ENCODE peak calls at places on chromosomes 2 and 18, in ten cellular contexts. M is HFFc6; Y is GM23248; X is GM19239; K is A673; U is testis; W is stimulated activated naive CD8-positive, alpha-beta T cell treated with anti-CD3 and anti-CD28 coated beads, Interleukin-15, amount 100 ng/mL, for 72 hours; P is activated CD4-positive, alpha-beta memory T cell treated with anti-CD3 and anti-CD28 coated beads, Interleukin-2, amount 10 ng/mL, durations not matched to agents 7 days and 5 days; N is thoracic aorta; R is stimulated activated CD4-positive, alpha-beta T cell treated with anti-CD3 and anti-CD28 coated beads, Interleukin-2, amount 100 ng/mL, for 48 hours. V is an unnamed sample.

GRCh38 chr18:9827856-9828793 is 57.6 kb upstream of the TXNDC2 start:
- DNase-seq in M (peak), Y (peak), X (no peak), K (peak), U (peak), W (no peak), P (no peak), N (no peak), R (no peak), V (peak)

GRCh38 chr2:44952806-44953685 is 11.5 kb downstream of the SIX3 start:
- DNase-seq in M (no peak), Y (peak), X (no peak), K (no peak), U (no peak), W (no peak), P (no peak), N (no peak), R (no peak), V (no peak)

GRCh38 chr2:196206804-196207203 is 35.4 kb upstream of the STK17B start:
- DNase-seq in M (no peak), Y (no peak), X (no peak), K (no peak), U (no peak), W (no peak), P (no peak), N (no peak), R (no peak), V (no peak)

GRCh38 chr18:62324917-62325805 is at the start of gene TNFRSF11A:
- DNase-seq in M (no peak), Y (peak), X (peak), K (peak), U (peak), W (peak), P (peak), N (no peak), R (peak), V (no peak)

GRCh38 chr2:214011676-214012075 is 399.2 kb upstream of the VWC2L start:
- DNase-seq in M (no peak), Y (no peak), X (no peak), K (no peak), U (no peak), W (no peak), P (no peak), N (no peak), R (no peak), V (no peak)

GRCh38 chr2:213274143-213274542 is 10.1 kb upstream of the SPAG16 start:
- DNase-seq in M (no peak), Y (no peak), X (no peak), K (no peak), U (no peak), W (no peak), P (no peak), N (no peak), R (no peak), V (no peak)

GRCh38 chr2:239640676-239641580 is 240.1 kb upstream of the HDAC4 start:
- DNase-seq in M (no peak), Y (no peak), X (no peak), K (no peak), U (no peak), W (no peak), P (no peak), N (no peak), R (no peak), V (no peak)

GRCh38 chr2:149152597-149152996 is 114.1 kb downstream of the LYPD6B start:
- DNase-seq in M (no peak), Y (no peak), X (no peak), K (peak), U (no peak), W (no peak), P (no peak), N (no peak), R (no peak), V (no peak)

GRCh38 chr2:205216580-205216979 is 465.7 kb upstream of the NRP2 start:
- DNase-seq in M (no peak), Y (no peak), X (no peak), K (no peak), U (no peak), W (no peak), P (no peak), N (no peak), R (no peak), V (no peak)

GRCh38 chr2:65722028-65722427 is 289.6 kb upstream of the SPRED2 start:
- DNase-seq in M (peak), Y (peak), X (no peak), K (peak), U (peak), W (no peak), P (no peak), N (no peak), R (no peak), V (no peak)

GRCh38 chr2:217052856-217053577 is 193.2 kb upstream of the TNP1 start:
- DNase-seq in M (no peak), Y (no peak), X (no peak), K (no peak), U (no peak), W (no peak), P (no peak), N (no peak), R (no peak), V (no peak)

GRCh38 chr2:20661981-20662937 is 4.7 kb upstream of the GDF7 start:
- DNase-seq in M (no peak), Y (no peak), X (no peak), K (no peak), U (no peak), W (no peak), P (no peak), N (no peak), R (no peak), V (no peak)

GRCh38 chr2:18701981-18702380 is 112.6 kb upstream of the NT5C1B start:
- DNase-seq in M (peak), Y (peak), X (no peak), K (no peak), U (no peak), W (no peak), P (no peak), N (no peak), R (no peak), V (peak)

GRCh38 chr2:111673526-111673925 is 210.5 kb downstream of the ANAPC1 start:
- DNase-seq in M (no peak), Y (no peak), X (no peak), K (no peak), U (peak), W (no peak), P (no peak), N (no peak), R (no peak), V (no peak)

GRCh38 chr18:33805592-33805991 is 227.6 kb downstream of the ASXL3 start:
- DNase-seq in M (no peak), Y (no peak), X (no peak), K (no peak), U (no peak), W (no peak), P (no peak), N (no peak), R (no peak), V (no peak)

GRCh38 chr2:42046819-42047487 is 868 bp upstream of the PKDCC start:
- DNase-seq in M (no peak), Y (peak), X (no peak), K (peak), U (peak), W (peak), P (no peak), N (no peak), R (no peak), V (no peak)

GRCh38 chr2:191835539-191836350 is 11.1 kb downstream of the CAVIN2 start:
- DNase-seq in M (peak), Y (peak), X (no peak), K (no peak), U (no peak), W (no peak), P (no peak), N (no peak), R (no peak), V (no peak)

GRCh38 chr2:24824966-24825882 is 32.0 kb downstream of the CENPO start:
- DNase-seq in M (no peak), Y (no peak), X (no peak), K (peak), U (peak), W (peak), P (peak), N (no peak), R (peak), V (no peak)

GRCh38 chr2:43798300-43798699 is 24.5 kb downstream of the DYNC2LI1 start:
- DNase-seq in M (no peak), Y (peak), X (no peak), K (peak), U (no peak), W (no peak), P (no peak), N (no peak), R (no peak), V (no peak)

GRCh38 chr18:67513285-67513684 is 3.2 kb downstream of the DSEL start:
- DNase-seq in M (no peak), Y (no peak), X (no peak), K (no peak), U (no peak), W (no peak), P (no peak), N (no peak), R (no peak), V (no peak)

GRCh38 chr2:13005761-13006336 is 289.1 kb downstream of the TRIB2 start:
- DNase-seq in M (no peak), Y (no peak), X (no peak), K (peak), U (peak), W (no peak), P (no peak), N (no peak), R (no peak), V (no peak)

GRCh38 chr2:112087346-112088020 is 32.4 kb downstream of the TMEM87B start:
- DNase-seq in M (no peak), Y (no peak), X (peak), K (no peak), U (no peak), W (no peak), P (no peak), N (no peak), R (no peak), V (no peak)

GRCh38 chr18:51639541-51639940 is 442.1 kb upstream of the MEX3C start:
- DNase-seq in M (no peak), Y (no peak), X (no peak), K (peak), U (no peak), W (no peak), P (no peak), N (no peak), R (no peak), V (no peak)

GRCh38 chr2:138956116-138956515 is 175.9 kb upstream of the NXPH2 start:
- DNase-seq in M (no peak), Y (no peak), X (no peak), K (no peak), U (no peak), W (no peak), P (no peak), N (no peak), R (no peak), V (no peak)

GRCh38 chr2:172101008-172101706 is 1.5 kb downstream of the DLX2 start:
- DNase-seq in M (no peak), Y (peak), X (no peak), K (peak), U (no peak), W (peak), P (no peak), N (no peak), R (no peak), V (no peak)

GRCh38 chr18:48997985-48998831 is 47.4 kb upstream of the SMAD7 start:
- DNase-seq in M (peak), Y (peak), X (no peak), K (peak), U (no peak), W (no peak), P (no peak), N (peak), R (no peak), V (peak)

GRCh38 chr2:172439911-172440310 is 12.5 kb downstream of the ITGA6 start:
- DNase-seq in M (no peak), Y (no peak), X (no peak), K (no peak), U (no peak), W (no peak), P (no peak), N (no peak), R (no peak), V (no peak)

GRCh38 chr2:150371066-150371812 is 116.2 kb downstream of the RND3 start:
- DNase-seq in M (no peak), Y (no peak), X (no peak), K (no peak), U (no peak), W (no peak), P (no peak), N (no peak), R (no peak), V (no peak)

GRCh38 chr2:27086722-27087446 is at the start of gene KHK:
- DNase-seq in M (no peak), Y (peak), X (no peak), K (peak), U (no peak), W (no peak), P (peak), N (no peak), R (no peak), V (no peak)

V was measured in smooth muscle cell of the brain vasculature.